ENCODE peak calls at places on chromosome 13, in four cellular contexts. I is heart left ventricle, J is gastrocnemius medialis, H is left ventricle myocardium inferior. O is an unnamed sample.

GRCh38 chr13:60335531-60335930 is 61.5 kb upstream of the TDRD3 start:
- DNase-seq in I (no peak), J (no peak), H (no peak), O (no peak)

GRCh38 chr13:25469179-25469545 is 97.4 kb downstream of the ATP8A2 start:
- DNase-seq in I (no peak), J (no peak), H (no peak), O (no peak)

GRCh38 chr13:31437975-31438374 is 238.2 kb downstream of the B3GLCT start:
- DNase-seq in I (no peak), J (no peak), H (no peak), O (no peak)

GRCh38 chr13:109787135-109787954 is 962 bp upstream of the IRS2 start:
- DNase-seq in I (no peak), J (no peak), H (peak), O (no peak)

GRCh38 chr13:82688400-82688999 is 1193.8 kb downstream of the SLITRK1 start:
- DNase-seq in I (no peak), J (no peak), H (no peak), O (no peak)

GRCh38 chr13:50576156-50576555 is 267.3 kb downstream of the DLEU7 start:
- DNase-seq in I (no peak), J (no peak), H (no peak), O (no peak)

GRCh38 chr13:20492036-20492435 is 33.6 kb downstream of the CRYL1 start:
- DNase-seq in I (no peak), J (no peak), H (no peak), O (no peak)

GRCh38 chr13:40648841-40649240 is 17.6 kb downstream of the FOXO1 start:
- DNase-seq in I (no peak), J (no peak), H (no peak), O (no peak)

GRCh38 chr13:104204177-104204576 is 1138.0 kb upstream of the SLC10A2 start:
- DNase-seq in I (no peak), J (no peak), H (no peak), O (no peak)
- TF ChIP-seq CTCF in I (no peak), J (no peak), H (no peak), O (no peak)

DNA sequence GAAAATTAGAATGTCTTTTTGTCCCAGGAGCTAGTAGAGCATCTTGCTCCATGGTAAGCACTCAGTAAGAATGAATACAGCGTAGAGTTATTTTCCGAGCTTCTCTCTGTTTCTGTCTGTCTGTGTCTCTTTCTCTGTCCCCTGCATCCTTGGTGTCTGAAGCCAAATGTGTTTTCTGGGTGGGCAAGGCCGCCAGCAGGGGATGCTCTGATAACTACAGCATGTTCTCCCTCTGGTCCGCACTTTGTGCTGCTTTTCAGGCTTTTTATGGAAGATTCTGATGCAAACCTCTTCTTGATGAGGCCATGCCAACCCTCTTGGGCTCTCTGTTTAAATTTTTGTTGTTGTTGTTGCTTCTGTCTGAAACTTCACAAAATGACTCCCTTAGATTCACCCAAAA is 142.8 kb upstream of the UBL3 start:
- DNase-seq in I (no peak), J (no peak), H (no peak), O (no peak)
- TF ChIP-seq CTCF in I (no peak), J (no peak), H (no peak), O (no peak)

GRCh38 chr13:96821971-96822370 is 172.3 kb downstream of the OXGR1 start:
- DNase-seq in I (no peak), J (no peak), H (no peak), O (no peak)

GRCh38 chr13:96824110-96824509 is 170.2 kb downstream of the OXGR1 start:
- DNase-seq in I (no peak), J (no peak), H (no peak), O (no peak)

GRCh38 chr13:96819375-96819774 is 174.9 kb downstream of the OXGR1 start:
- DNase-seq in I (no peak), J (no peak), H (no peak), O (no peak)

GRCh38 chr13:96821381-96821780 is 172.9 kb downstream of the OXGR1 start:
- DNase-seq in I (no peak), J (no peak), H (no peak), O (no peak)

DNA sequence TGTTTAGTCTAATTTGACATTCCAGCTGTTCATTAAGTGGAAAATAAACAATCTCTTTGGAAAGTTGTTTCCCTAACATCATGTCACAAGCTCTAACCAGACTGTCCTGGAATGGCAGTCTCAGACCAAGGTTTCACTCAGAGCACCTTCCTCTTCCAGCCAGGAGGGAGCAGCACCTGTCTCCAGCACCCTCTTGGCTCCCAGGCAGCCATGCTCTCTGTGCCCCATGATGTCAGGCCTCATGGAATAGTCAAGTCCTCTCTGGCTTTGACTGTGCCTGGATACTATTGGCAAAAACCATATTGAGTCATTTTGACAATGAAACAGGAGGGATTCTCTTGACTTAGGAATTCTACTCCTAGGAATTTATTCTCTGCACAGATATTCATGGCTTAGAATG is 171.4 kb downstream of the OXGR1 start:
- DNase-seq in I (no peak), J (no peak), H (no peak), O (no peak)
- TF ChIP-seq CTCF in I (no peak), J (no peak), H (no peak), O (peak)

GRCh38 chr13:93227906-93228801 is 1.5 kb downstream of the GPC6 start:
- DNase-seq in I (peak), J (no peak), H (peak), O (no peak)
- TF ChIP-seq CTCF in I (peak), J (peak), H (peak), O (no peak)

GRCh38 chr13:102563267-102563666 is 33.5 kb upstream of the TPP2 start:
- DNase-seq in I (no peak), J (no peak), H (no peak), O (no peak)

GRCh38 chr13:102561933-102562332 is 34.9 kb upstream of the TPP2 start:
- DNase-seq in I (no peak), J (no peak), H (no peak), O (no peak)

GRCh38 chr13:102567857-102568256 is 28.9 kb upstream of the TPP2 start:
- DNase-seq in I (no peak), J (no peak), H (no peak), O (no peak)

GRCh38 chr13:102566513-102566912 is 30.3 kb upstream of the TPP2 start:
- DNase-seq in I (no peak), J (no peak), H (no peak), O (no peak)

DNA sequence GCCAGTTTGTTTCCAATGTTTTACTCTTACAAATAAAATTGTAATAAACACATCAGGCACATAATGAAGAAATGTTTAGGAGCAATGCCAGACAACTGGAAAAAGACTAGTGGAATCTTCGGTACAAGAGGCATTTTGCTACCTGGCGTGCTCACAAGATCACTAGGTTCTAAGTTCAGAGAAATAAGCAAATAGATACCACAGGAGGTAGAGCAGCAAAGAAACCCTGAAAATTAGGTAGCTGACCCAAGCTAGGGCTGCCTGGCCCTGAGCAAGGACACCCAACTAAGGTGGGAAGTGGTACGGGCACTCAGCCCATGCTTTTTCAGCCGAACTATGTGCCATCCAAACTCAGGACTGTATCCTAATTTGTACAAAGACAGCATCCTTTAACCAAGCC is 32.2 kb upstream of the TPP2 start:
- DNase-seq in I (no peak), J (no peak), H (no peak), O (no peak)
- TF ChIP-seq CTCF in I (no peak), J (no peak), H (no peak), O (no peak)

GRCh38 chr13:98480915-98481510 is 95.9 kb downstream of the STK24 start:
- DNase-seq in I (peak), J (no peak), H (peak), O (no peak)

GRCh38 chr13:98484289-98485219 is 92.4 kb downstream of the STK24 start:
- DNase-seq in I (peak), J (peak), H (peak), O (no peak)

GRCh38 chr13:98481511-98481951 is 95.4 kb downstream of the STK24 start:
- DNase-seq in I (no peak), J (no peak), H (no peak), O (no peak)

GRCh38 chr13:98483636-98484288 is 93.1 kb downstream of the STK24 start:
- DNase-seq in I (no peak), J (no peak), H (no peak), O (no peak)

DNA sequence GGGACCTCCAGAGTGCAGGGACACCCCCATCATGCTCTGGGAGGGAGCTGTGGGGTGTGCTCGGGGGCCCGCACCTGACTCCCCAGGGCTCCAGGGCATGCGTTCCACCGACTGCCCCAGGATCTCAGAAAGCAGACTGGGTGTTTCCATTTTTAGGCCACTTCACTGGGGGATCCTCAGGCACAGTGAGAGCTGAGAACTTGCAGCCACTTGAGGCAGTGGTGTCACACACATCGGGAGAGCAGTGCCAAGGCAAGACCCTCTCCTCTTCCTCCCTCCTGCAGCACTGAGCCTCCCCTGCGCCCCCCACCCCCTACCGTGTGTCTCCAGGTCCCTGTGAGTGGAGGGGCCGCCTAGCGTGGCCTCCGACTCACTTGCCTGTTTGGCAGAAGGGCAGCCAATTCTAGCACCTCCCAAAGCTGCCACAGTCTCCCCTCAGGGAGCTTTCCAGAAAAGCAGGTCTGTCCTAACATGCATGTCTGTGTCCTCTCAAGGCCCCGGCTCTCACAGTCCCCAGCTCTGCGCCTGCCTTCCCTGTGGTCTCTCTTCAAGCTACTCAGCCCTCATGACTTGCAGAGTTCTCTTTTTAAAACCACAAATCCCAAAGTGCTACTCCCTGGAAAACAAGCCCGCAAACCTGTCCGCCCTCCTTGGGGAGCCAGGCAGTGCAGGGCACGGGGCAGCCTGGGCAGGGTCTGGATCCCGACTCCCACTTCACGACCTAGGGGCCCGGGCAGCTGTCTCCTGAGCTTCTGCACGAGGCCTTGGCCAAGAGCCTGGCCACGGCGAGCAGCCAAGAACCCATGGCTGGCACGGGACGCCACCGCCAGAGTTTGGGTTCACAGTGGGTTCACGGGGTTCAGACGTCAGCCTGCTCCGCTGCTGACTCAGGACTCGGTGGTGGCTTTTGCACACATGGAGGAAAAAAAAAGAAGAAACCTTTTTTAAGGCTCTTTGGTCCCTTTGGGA is 94.1 kb downstream of the STK24 start:
- DNase-seq in I (peak), J (peak), H (peak), O (no peak)
- TF ChIP-seq CTCF in I (no peak), J (peak), H (peak), O (no peak)

GRCh38 chr13:61954092-61954491 is 538.4 kb upstream of the PCDH20 start:
- DNase-seq in I (no peak), J (no peak), H (no peak), O (no peak)
- TF ChIP-seq CTCF in I (peak), J (no peak), H (peak), O (no peak)

GRCh38 chr13:44465318-44465717 is 91.7 kb downstream of the SERP2 start:
- DNase-seq in I (no peak), J (no peak), H (no peak), O (no peak)
- TF ChIP-seq CTCF in I (no peak), J (no peak), H (no peak), O (no peak)

DNA sequence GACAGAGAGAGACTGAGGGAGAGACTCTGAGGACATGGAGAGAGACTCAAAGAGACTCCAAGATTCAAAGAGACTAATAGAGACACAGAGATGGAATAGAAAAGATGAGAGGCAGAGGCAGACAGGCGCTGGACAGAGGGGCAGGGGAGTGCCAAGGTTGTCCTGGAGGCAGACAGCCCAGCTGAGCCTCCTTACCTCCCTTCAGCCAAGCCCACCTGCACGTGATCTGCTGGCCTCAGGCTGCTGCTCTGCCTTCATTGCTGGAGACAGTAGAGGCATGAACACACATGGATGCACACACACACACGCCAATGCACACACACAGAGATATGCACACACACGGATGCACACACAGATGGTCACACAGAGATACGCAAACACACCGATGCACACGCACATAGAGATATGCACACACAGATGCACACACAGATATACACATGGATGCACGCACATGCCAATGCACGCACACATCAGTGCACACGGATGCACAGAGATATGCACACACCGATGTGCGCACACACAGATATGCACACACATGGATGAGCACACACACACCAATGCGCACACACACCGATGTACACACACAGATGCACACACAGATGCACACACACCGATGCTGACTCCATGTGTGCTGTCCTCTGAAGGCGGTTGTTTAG is 3.3 kb upstream of the F10 start:
- DNase-seq in I (no peak), J (no peak), H (no peak), O (no peak)
- TF ChIP-seq CTCF in I (no peak), J (no peak), H (no peak), O (no peak)

DNA sequence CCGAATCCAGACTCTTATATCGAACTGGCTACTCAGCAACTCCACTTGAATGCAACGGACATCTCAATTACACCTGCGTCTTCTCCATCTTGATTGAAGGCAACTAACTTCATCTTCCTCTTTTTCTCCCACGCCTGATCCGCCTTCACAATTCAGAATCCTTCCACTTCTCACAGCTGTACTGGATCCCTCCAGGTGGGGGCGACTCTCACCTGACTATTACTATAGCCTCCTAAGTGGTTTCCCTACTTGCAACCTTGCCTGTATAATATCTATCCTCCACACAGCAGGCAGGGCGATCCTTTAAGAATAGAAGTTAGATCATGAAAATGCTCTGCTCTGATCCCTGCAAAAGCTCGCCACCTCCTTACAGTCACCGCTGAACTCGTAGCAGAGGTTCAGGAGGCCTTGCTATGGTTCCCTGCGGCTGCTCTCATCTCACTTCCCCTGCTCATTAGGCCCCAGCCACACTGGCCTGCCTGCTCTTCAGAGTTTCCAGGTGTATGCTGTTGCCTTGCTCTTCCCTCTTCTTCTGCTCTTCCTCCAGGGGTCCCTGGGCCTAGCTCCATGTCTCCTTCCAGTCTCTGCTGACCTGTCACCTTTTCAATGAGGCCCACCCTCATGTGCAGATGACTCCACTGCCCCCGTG is 31.9 kb downstream of the RFXAP start:
- DNase-seq in I (no peak), J (no peak), H (no peak), O (no peak)
- TF ChIP-seq CTCF in I (peak), J (no peak), H (peak), O (no peak)